ENCODE peak calls at places on chromosomes 1 and 21, in five cellular contexts. C, T, A, S and Y are unnamed samples.

GRCh38 chr1:165914136-165914798 is 86.9 kb downstream of the UCK2 start:
- DNase-seq in C (no peak), T (peak; percentile 84), A (peak; percentile 76), S (no peak), Y (peak; percentile 86)

GRCh38 chr1:171730052-171730451 is 11.8 kb downstream of the VAMP4 start:
- DNase-seq in C (no peak), T (no peak), A (no peak), S (no peak), Y (no peak)

GRCh38 chr1:1204998-1205768 is 1.2 kb downstream of the TNFRSF18 start:
- DNase-seq in C (peak; percentile 20), T (no peak), A (no peak), S (no peak), Y (no peak)

GRCh38 chr1:17011439-17012307 is at the start of gene ATP13A2:
- DNase-seq in C (peak; percentile 89), T (peak; percentile 68), A (peak; percentile 67), S (peak; percentile 85), Y (peak; percentile 92)

GRCh38 chr1:162326559-162326958 is 50.1 kb downstream of the SPATA46 start:
- DNase-seq in C (no peak), T (no peak), A (no peak), S (no peak), Y (no peak)

GRCh38 chr1:244371294-244372141 is 80.2 kb downstream of the ADSS2 start:
- DNase-seq in C (no peak), T (no peak), A (no peak), S (no peak), Y (no peak)

GRCh38 chr1:234607091-234608025 is 2.6 kb downstream of the IRF2BP2 start:
- DNase-seq in C (peak; percentile 46), T (peak; percentile 77), A (no peak), S (peak; percentile 41), Y (peak; percentile 64)

GRCh38 chr1:32703479-32704291 is 1.1 kb upstream of the SYNC start:
- DNase-seq in C (peak; percentile 73), T (peak; percentile 96), A (peak; percentile 51), S (peak; percentile 62), Y (peak; percentile 94)

GRCh38 chr1:204463125-204464060 is 31.2 kb downstream of the PIK3C2B start:
- DNase-seq in C (peak; percentile 67), T (no peak), A (no peak), S (peak; percentile 49), Y (peak; percentile 52)

GRCh38 chr1:187680823-187681222 is 852.1 kb downstream of the PLA2G4A start:
- DNase-seq in C (no peak), T (peak; percentile 58), A (no peak), S (no peak), Y (peak; percentile 72)

GRCh38 chr21:16535100-16535418 is 805.3 kb downstream of the USP25 start:
- DNase-seq in C (peak; percentile 91), T (no peak), A (no peak), S (peak; percentile 68), Y (peak; percentile 92)

GRCh38 chr1:31006760-31007159 is 58.8 kb downstream of the PUM1 start:
- DNase-seq in C (no peak), T (no peak), A (no peak), S (no peak), Y (no peak)
- H3K4me1 ChIP-seq in C (peaks cover 6% of the 10 kb centered on the region), T (peaks cover 12% of the 10 kb centered on the region), A (peaks cover 28% of the 10 kb centered on the region), S (peaks cover 73% of the 10 kb centered on the region), Y (peaks cover 57% of the 10 kb centered on the region)

GRCh38 chr21:42047821-42048613 is 23.1 kb upstream of the UMODL1 start:
- DNase-seq in C (peak; percentile 70), T (peak; percentile 99), A (no peak), S (no peak), Y (peak; percentile 97)
- H3K27ac ChIP-seq in C (no peak overlapping the region), T (peak overlapping the region; percentile 14), A (no peak overlapping the region), S (no peak overlapping the region), Y (peak overlapping the region; percentile 70)

GRCh38 chr1:18108313-18109057 is 887 bp downstream of the IGSF21 start:
- DNase-seq in C (no peak), T (no peak), A (no peak), S (no peak), Y (no peak)

GRCh38 chr1:18109058-18109755 is 1.6 kb downstream of the IGSF21 start:
- DNase-seq in C (no peak), T (no peak), A (no peak), S (peak; percentile 14), Y (peak; percentile 24)

GRCh38 chr1:18111605-18112297 is 4.2 kb downstream of the IGSF21 start:
- DNase-seq in C (no peak), T (no peak), A (no peak), S (no peak), Y (no peak)

GRCh38 chr1:18110598-18110939 is 3.0 kb downstream of the IGSF21 start:
- DNase-seq in C (no peak), T (no peak), A (no peak), S (peak; percentile 18), Y (no peak)

DNA sequence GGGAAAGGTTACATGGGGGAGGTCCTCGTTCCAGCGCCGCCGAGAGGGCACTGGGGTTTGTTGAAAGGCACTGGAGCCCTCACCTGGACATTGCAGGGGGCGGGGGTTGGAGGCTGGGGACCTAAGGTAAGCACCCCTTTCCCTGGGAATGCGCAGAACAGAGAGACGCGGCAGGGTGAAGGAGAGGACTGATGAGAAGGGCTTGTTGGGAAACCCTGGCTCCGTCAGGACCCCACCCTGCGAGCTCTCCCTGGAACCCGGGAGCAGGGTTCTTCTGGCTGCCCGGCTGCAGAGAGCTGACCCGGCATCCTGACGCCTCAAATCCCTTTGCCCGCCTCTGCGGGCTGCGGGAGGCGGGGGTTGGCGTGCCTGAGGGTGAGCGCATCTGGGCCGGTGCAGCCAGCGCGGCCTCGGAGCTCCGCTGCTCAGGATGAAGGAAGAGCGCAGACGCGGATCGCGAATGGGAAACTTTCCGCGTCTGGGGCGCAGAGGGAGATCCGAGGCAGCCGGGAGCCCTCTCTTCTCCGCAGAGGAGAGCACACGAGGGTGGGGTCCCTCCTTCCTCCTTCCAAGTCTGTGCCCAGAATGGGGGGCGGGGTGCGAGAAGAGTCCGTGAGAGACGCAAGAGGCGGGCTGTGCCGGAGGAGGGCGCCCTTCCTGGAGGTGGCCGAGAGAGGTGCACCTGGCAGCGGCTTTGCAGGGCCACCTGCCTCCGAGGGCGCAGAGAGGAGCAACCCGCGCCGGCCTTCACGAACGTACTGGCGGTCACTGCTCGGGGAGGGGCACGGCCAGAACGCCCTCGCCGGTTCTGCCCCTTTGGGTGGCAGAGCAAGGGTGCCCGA is 2.4 kb downstream of the IGSF21 start:
- DNase-seq in C (peak; percentile 66), T (no peak), A (peak; percentile 25), S (peak; percentile 50), Y (peak; percentile 48)
- H3K4me3 ChIP-seq in C (peak overlapping the region; percentile 37), T (no peak overlapping the region), A (peak overlapping the region; percentile 25), S (peak overlapping the region; percentile 12), Y (no peak overlapping the region)

GRCh38 chr1:23625459-23625858 is 66.1 kb upstream of the RPL11 start:
- DNase-seq in C (no peak), T (no peak), A (no peak), S (no peak), Y (no peak)

GRCh38 chr1:23619299-23620188 is 60.2 kb upstream of the ID3 start:
- DNase-seq in C (no peak), T (no peak), A (no peak), S (peak; percentile 37), Y (peak; percentile 54)

GRCh38 chr1:23624440-23624839 is 65.1 kb upstream of the ID3 start:
- DNase-seq in C (no peak), T (no peak), A (no peak), S (no peak), Y (no peak)

GRCh38 chr1:23620605-23621004 is 61.3 kb upstream of the ID3 start:
- DNase-seq in C (no peak), T (no peak), A (no peak), S (no peak), Y (no peak)

GRCh38 chr1:23622284-23622683 is 63.0 kb upstream of the ID3 start:
- DNase-seq in C (no peak), T (no peak), A (no peak), S (no peak), Y (no peak)
- H3K4me1 ChIP-seq in C (no peaks in the 10 kb centered on the region), T (peaks cover 6% of the 10 kb centered on the region), A (no peaks in the 10 kb centered on the region), S (peaks cover 3% of the 10 kb centered on the region), Y (no peaks in the 10 kb centered on the region)

GRCh38 chr1:23957096-23957495 is 2.5 kb upstream of the PNRC2 start:
- DNase-seq in C (no peak), T (no peak), A (no peak), S (no peak), Y (no peak)
- H3K27ac ChIP-seq in C (no peak overlapping the region), T (no peak overlapping the region), A (peak overlapping the region; percentile 52), S (peak overlapping the region; percentile 4), Y (no peak overlapping the region)

GRCh38 chr1:18110968-18111367 is 3.4 kb downstream of the IGSF21 start:
- DNase-seq in C (peak; percentile 49), T (no peak), A (no peak), S (peak; percentile 52), Y (no peak)
- H3K4me3 ChIP-seq in C (peak overlapping the region; percentile 37), T (no peak overlapping the region), A (no peak overlapping the region), S (peak overlapping the region; percentile 12), Y (no peak overlapping the region)